ENCODE peak calls at places on chromosomes 3 and 15, in five cellular contexts. N is fibroblast of lung, J is astrocyte of the cerebellum, I is NCI-H2029, T is NCI-H2171 treated with DMSO at 0.1 percent for 48 hours. A is an unnamed sample.

GRCh38 chr3:133209871-133210550 is 171.8 kb downstream of the TMEM108 start:
- DNase-seq in N (peak), J (peak), I (no peak), T (no peak), A (no peak)

GRCh38 chr3:16896820-16897219 is 12.1 kb downstream of the PLCL2 start:
- DNase-seq in N (no peak), J (no peak), I (no peak), T (no peak), A (no peak)

GRCh38 chr3:124115279-124115678 is 123.4 kb upstream of the ROPN1 start:
- DNase-seq in N (no peak), J (no peak), I (no peak), T (no peak), A (no peak)

GRCh38 chr3:155963557-155963956 is 93.1 kb downstream of the GMPS start:
- DNase-seq in N (no peak), J (no peak), I (no peak), T (no peak), A (no peak)

GRCh38 chr3:46674031-46674592 is 19.4 kb downstream of the ALS2CL start:
- DNase-seq in N (no peak), J (no peak), I (no peak), T (no peak), A (no peak)

GRCh38 chr3:149363053-149363452 is 14.4 kb downstream of the TM4SF1 start:
- DNase-seq in N (no peak), J (no peak), I (no peak), T (no peak), A (peak)

GRCh38 chr15:50068016-50068415 is 51.0 kb downstream of the ATP8B4 start:
- DNase-seq in N (no peak), J (no peak), I (no peak), T (no peak), A (no peak)

GRCh38 chr3:124557433-124558232 is 172.6 kb upstream of the UMPS start:
- DNase-seq in N (peak), J (peak), I (peak), T (peak), A (peak)

GRCh38 chr15:22811640-22812039 is 25.2 kb downstream of the NIPA1 start:
- DNase-seq in N (no peak), J (no peak), I (no peak), T (peak), A (peak)

GRCh38 chr3:54038391-54038790 is 84.0 kb upstream of the CACNA2D3 start:
- DNase-seq in N (no peak), J (no peak), I (no peak), T (no peak), A (no peak)

GRCh38 chr3:144687862-144688261 is 716.2 kb downstream of the DIPK2A start:
- DNase-seq in N (no peak), J (no peak), I (no peak), T (no peak), A (peak)

GRCh38 chr15:70065006-70065722 is 32.6 kb downstream of the TLE3 start:
- DNase-seq in N (no peak), J (no peak), I (peak), T (no peak), A (no peak)

GRCh38 chr3:194212021-194212868 is 76.3 kb downstream of the HES1 start:
- DNase-seq in N (no peak), J (no peak), I (no peak), T (no peak), A (no peak)

GRCh38 chr3:175258763-175259162 is 399.6 kb downstream of the NAALADL2 start:
- DNase-seq in N (peak), J (no peak), I (peak), T (no peak), A (peak)

GRCh38 chr15:95468820-95469219 is 861.7 kb upstream of the NR2F2 start:
- DNase-seq in N (no peak), J (no peak), I (no peak), T (no peak), A (no peak)

GRCh38 chr3:10373686-10374261 is 52.9 kb upstream of the SEC13 start:
- DNase-seq in N (peak), J (no peak), I (no peak), T (no peak), A (peak)

GRCh38 chr3:118970819-118971218 is 63.8 kb downstream of the IGSF11 start:
- DNase-seq in N (no peak), J (no peak), I (no peak), T (peak), A (no peak)

GRCh38 chr3:142857056-142857455 is 31.8 kb downstream of the PCOLCE2 start:
- DNase-seq in N (no peak), J (no peak), I (no peak), T (peak), A (peak)

GRCh38 chr3:184341925-184342324 is 4.5 kb downstream of the FAM131A start:
- DNase-seq in N (no peak), J (no peak), I (peak), T (no peak), A (peak)

GRCh38 chr3:13375464-13375863 is 44.7 kb downstream of the NUP210 start:
- DNase-seq in N (no peak), J (no peak), I (no peak), T (no peak), A (no peak)

GRCh38 chr3:141306276-141306675 is 62.0 kb upstream of the ZBTB38 start:
- DNase-seq in N (no peak), J (no peak), I (no peak), T (no peak), A (no peak)

GRCh38 chr15:55151621-55152020 is 45.1 kb downstream of the RSL24D1 start:
- DNase-seq in N (no peak), J (no peak), I (peak), T (peak), A (no peak)

GRCh38 chr3:53500165-53500777 is 5.9 kb downstream of the CACNA1D start:
- DNase-seq in N (no peak), J (no peak), I (no peak), T (no peak), A (no peak)

GRCh38 chr15:97059276-97059675 is 728.8 kb downstream of the NR2F2 start:
- DNase-seq in N (no peak), J (no peak), I (no peak), T (no peak), A (no peak)

GRCh38 chr3:50150404-50150750 is 4.7 kb upstream of the SEMA3F start:
- DNase-seq in N (no peak), J (no peak), I (no peak), T (no peak), A (no peak)

GRCh38 chr3:66582721-66583141 is 81.9 kb upstream of the LRIG1 start:
- DNase-seq in N (no peak), J (peak), I (no peak), T (no peak), A (no peak)

GRCh38 chr3:42823351-42823750 is 14.1 kb downstream of the ACKR2 start:
- DNase-seq in N (peak), J (no peak), I (no peak), T (no peak), A (peak)

GRCh38 chr3:50624634-50625033 is 7.7 kb downstream of the MAPKAPK3 start:
- DNase-seq in N (no peak), J (no peak), I (no peak), T (no peak), A (peak)

GRCh38 chr15:78047631-78048409 is 29.7 kb downstream of the TBC1D2B start:
- DNase-seq in N (peak), J (no peak), I (no peak), T (no peak), A (no peak)

GRCh38 chr3:126130981-126131750 is 47.2 kb upstream of the SLC41A3 start:
- DNase-seq in N (no peak), J (no peak), I (no peak), T (no peak), A (no peak)

GRCh38 chr15:85129881-85130280 is 148.2 kb downstream of the PDE8A start:
- DNase-seq in N (no peak), J (no peak), I (no peak), T (peak), A (no peak)

GRCh38 chr15:25178835-25179672 is 224.3 kb downstream of the SNRPN start:
- DNase-seq in N (no peak), J (no peak), I (no peak), T (no peak), A (no peak)

GRCh38 chr3:120147072-120147871 is 53.0 kb upstream of the GSK3B start:
- DNase-seq in N (no peak), J (no peak), I (peak), T (no peak), A (peak)

GRCh38 chr15:100762913-100763627 is 116.6 kb upstream of the ALDH1A3 start:
- DNase-seq in N (no peak), J (no peak), I (no peak), T (no peak), A (no peak)